ENCODE peak calls at places on chromosomes 3 and 15, in eight cellular contexts. One of them, this sample, is unnamed.

GRCh38 chr3:73255609-73256029 is 194.2 kb downstream of the EBLN2 start:
- DNase-seq in stomach: peak; percentile 53
- DNase-seq in sigmoid colon: no peak
- DNase-seq in KG1: no peak
- DNase-seq in NCI-H69: peak; percentile 82
- DNase-seq in T-helper 1 cell: no peak
- DNase-seq in thoracic aorta: no peak
- DNase-seq in cortex of kidney: no peak
- DNase-seq in this sample: peak; percentile 34

GRCh38 chr3:114365909-114366308 is 72.1 kb downstream of the TIGIT start:
- DNase-seq in stomach: no peak
- DNase-seq in sigmoid colon: no peak
- DNase-seq in T-helper 1 cell: no peak
- DNase-seq in KG1: no peak
- DNase-seq in cortex of kidney: no peak
- DNase-seq in NCI-H69: peak; percentile 51
- DNase-seq in thoracic aorta: no peak
- DNase-seq in this sample: no peak

GRCh38 chr3:50816896-50817295 is 142.2 kb downstream of the DOCK3 start:
- DNase-seq in KG1: no peak
- DNase-seq in sigmoid colon: no peak
- DNase-seq in stomach: no peak
- DNase-seq in T-helper 1 cell: no peak
- DNase-seq in NCI-H69: no peak
- DNase-seq in cortex of kidney: no peak
- DNase-seq in thoracic aorta: no peak
- DNase-seq in this sample: no peak

GRCh38 chr3:111246967-111247760 is 175.5 kb downstream of the NECTIN3 start:
- DNase-seq in thoracic aorta: no peak
- DNase-seq in T-helper 1 cell: no peak
- DNase-seq in stomach: no peak
- DNase-seq in cortex of kidney: no peak
- DNase-seq in sigmoid colon: no peak
- DNase-seq in KG1: no peak
- DNase-seq in NCI-H69: peak; percentile 77
- DNase-seq in this sample: no peak

GRCh38 chr3:187456268-187456667 is 88.1 kb downstream of the RTP4 start:
- DNase-seq in KG1: no peak
- DNase-seq in thoracic aorta: peak; percentile 38
- DNase-seq in stomach: peak; percentile 31
- DNase-seq in cortex of kidney: no peak
- DNase-seq in T-helper 1 cell: no peak
- DNase-seq in NCI-H69: no peak
- DNase-seq in sigmoid colon: peak; percentile 70
- DNase-seq in this sample: peak; percentile 39

GRCh38 chr3:172079326-172079976 is 40.1 kb downstream of the FNDC3B start:
- DNase-seq in sigmoid colon: no peak
- DNase-seq in cortex of kidney: no peak
- DNase-seq in NCI-H69: no peak
- DNase-seq in KG1: no peak
- DNase-seq in thoracic aorta: no peak
- DNase-seq in T-helper 1 cell: no peak
- DNase-seq in stomach: no peak
- DNase-seq in this sample: no peak

GRCh38 chr3:114471478-114471877 is 177.7 kb downstream of the TIGIT start:
- DNase-seq in thoracic aorta: no peak
- DNase-seq in stomach: no peak
- DNase-seq in T-helper 1 cell: no peak
- DNase-seq in NCI-H69: no peak
- DNase-seq in KG1: no peak
- DNase-seq in cortex of kidney: no peak
- DNase-seq in sigmoid colon: no peak
- DNase-seq in this sample: no peak

GRCh38 chr3:45552031-45552772 is 42.3 kb upstream of the LIMD1 start:
- DNase-seq in T-helper 1 cell: no peak
- DNase-seq in cortex of kidney: no peak
- DNase-seq in thoracic aorta: no peak
- DNase-seq in KG1: no peak
- DNase-seq in NCI-H69: no peak
- DNase-seq in stomach: no peak
- DNase-seq in sigmoid colon: peak; percentile 62
- DNase-seq in this sample: peak; percentile 11

GRCh38 chr3:174197416-174197815 is 661.7 kb upstream of the NAALADL2 start:
- DNase-seq in thoracic aorta: no peak
- DNase-seq in KG1: no peak
- DNase-seq in sigmoid colon: no peak
- DNase-seq in cortex of kidney: no peak
- DNase-seq in stomach: no peak
- DNase-seq in NCI-H69: no peak
- DNase-seq in T-helper 1 cell: no peak
- DNase-seq in this sample: no peak

GRCh38 chr3:51559266-51559907 is 20.9 kb downstream of the RAD54L2 start:
- DNase-seq in cortex of kidney: no peak
- DNase-seq in KG1: no peak
- DNase-seq in NCI-H69: peak; percentile 63
- DNase-seq in thoracic aorta: no peak
- DNase-seq in sigmoid colon: peak; percentile 77
- DNase-seq in stomach: no peak
- DNase-seq in T-helper 1 cell: no peak
- DNase-seq in this sample: no peak

GRCh38 chr3:24222165-24222805 is 272.4 kb downstream of the THRB start:
- DNase-seq in KG1: no peak
- DNase-seq in thoracic aorta: no peak
- DNase-seq in sigmoid colon: no peak
- DNase-seq in NCI-H69: no peak
- DNase-seq in stomach: no peak
- DNase-seq in T-helper 1 cell: no peak
- DNase-seq in cortex of kidney: no peak
- DNase-seq in this sample: no peak

GRCh38 chr3:144930431-144930830 is 958.8 kb downstream of the DIPK2A start:
- DNase-seq in T-helper 1 cell: no peak
- DNase-seq in KG1: no peak
- DNase-seq in sigmoid colon: no peak
- DNase-seq in thoracic aorta: no peak
- DNase-seq in cortex of kidney: no peak
- DNase-seq in NCI-H69: no peak
- DNase-seq in stomach: no peak
- DNase-seq in this sample: no peak

GRCh38 chr3:52423214-52423613 is 21.7 kb downstream of the SEMA3G start:
- DNase-seq in T-helper 1 cell: no peak
- DNase-seq in NCI-H69: no peak
- DNase-seq in sigmoid colon: peak; percentile 41
- DNase-seq in KG1: no peak
- DNase-seq in cortex of kidney: no peak
- DNase-seq in thoracic aorta: no peak
- DNase-seq in stomach: no peak
- DNase-seq in this sample: no peak

GRCh38 chr15:59439571-59439970 is 1.6 kb downstream of the FAM81A start:
- DNase-seq in T-helper 1 cell: no peak
- DNase-seq in sigmoid colon: no peak
- DNase-seq in KG1: no peak
- DNase-seq in stomach: no peak
- DNase-seq in cortex of kidney: no peak
- DNase-seq in thoracic aorta: no peak
- DNase-seq in NCI-H69: peak; percentile 35
- DNase-seq in this sample: no peak

GRCh38 chr3:178950676-178951075 is 120.9 kb downstream of the ZMAT3 start:
- DNase-seq in NCI-H69: no peak
- DNase-seq in stomach: no peak
- DNase-seq in KG1: no peak
- DNase-seq in sigmoid colon: no peak
- DNase-seq in thoracic aorta: no peak
- DNase-seq in cortex of kidney: no peak
- DNase-seq in T-helper 1 cell: no peak
- DNase-seq in this sample: no peak

GRCh38 chr15:33154366-33155166 is 39.9 kb downstream of the FMN1 start:
- DNase-seq in stomach: no peak
- DNase-seq in thoracic aorta: no peak
- DNase-seq in KG1: no peak
- DNase-seq in T-helper 1 cell: no peak
- DNase-seq in NCI-H69: no peak
- DNase-seq in cortex of kidney: no peak
- DNase-seq in sigmoid colon: peak; percentile 76
- DNase-seq in this sample: peak; percentile 52

GRCh38 chr3:48636149-48636548 is 888 bp upstream of the SLC26A6 start:
- DNase-seq in sigmoid colon: no peak
- DNase-seq in cortex of kidney: no peak
- DNase-seq in NCI-H69: no peak
- DNase-seq in KG1: no peak
- DNase-seq in stomach: no peak
- DNase-seq in T-helper 1 cell: no peak
- DNase-seq in thoracic aorta: no peak
- DNase-seq in this sample: no peak

GRCh38 chr15:64398575-64398974 is 10.9 kb downstream of the TRIP4 start:
- DNase-seq in thoracic aorta: no peak
- DNase-seq in KG1: no peak
- DNase-seq in sigmoid colon: no peak
- DNase-seq in NCI-H69: no peak
- DNase-seq in stomach: no peak
- DNase-seq in T-helper 1 cell: no peak
- DNase-seq in cortex of kidney: no peak
- DNase-seq in this sample: no peak

GRCh38 chr3:59425371-59425770 is 375.5 kb upstream of the CFAP20DC start:
- DNase-seq in NCI-H69: no peak
- DNase-seq in cortex of kidney: no peak
- DNase-seq in stomach: no peak
- DNase-seq in sigmoid colon: no peak
- DNase-seq in KG1: no peak
- DNase-seq in thoracic aorta: no peak
- DNase-seq in T-helper 1 cell: no peak
- DNase-seq in this sample: no peak

GRCh38 chr3:116102037-116102436 is 343.2 kb downstream of the LSAMP start:
- DNase-seq in cortex of kidney: no peak
- DNase-seq in thoracic aorta: no peak
- DNase-seq in NCI-H69: peak; percentile 2
- DNase-seq in KG1: no peak
- DNase-seq in T-helper 1 cell: no peak
- DNase-seq in sigmoid colon: no peak
- DNase-seq in stomach: no peak
- DNase-seq in this sample: no peak

GRCh38 chr3:4997946-4998345 is 18.7 kb downstream of the BHLHE40 start:
- DNase-seq in cortex of kidney: no peak
- DNase-seq in KG1: no peak
- DNase-seq in NCI-H69: no peak
- DNase-seq in T-helper 1 cell: no peak
- DNase-seq in stomach: no peak
- DNase-seq in thoracic aorta: no peak
- DNase-seq in sigmoid colon: peak; percentile 18
- DNase-seq in this sample: no peak

GRCh38 chr15:29685156-29686078 is 136.9 kb downstream of the TJP1 start:
- DNase-seq in sigmoid colon: no peak
- DNase-seq in stomach: no peak
- DNase-seq in thoracic aorta: no peak
- DNase-seq in NCI-H69: peak; percentile 38
- DNase-seq in T-helper 1 cell: no peak
- DNase-seq in cortex of kidney: no peak
- DNase-seq in KG1: no peak
- DNase-seq in this sample: no peak

GRCh38 chr3:107753988-107754387 is 231.2 kb downstream of the BBX start:
- DNase-seq in thoracic aorta: no peak
- DNase-seq in cortex of kidney: no peak
- DNase-seq in sigmoid colon: no peak
- DNase-seq in NCI-H69: peak; percentile 19
- DNase-seq in KG1: no peak
- DNase-seq in stomach: no peak
- DNase-seq in T-helper 1 cell: no peak
- DNase-seq in this sample: no peak

GRCh38 chr15:73322665-73323373 is 45.9 kb downstream of the HCN4 start:
- DNase-seq in sigmoid colon: peak; percentile 54
- DNase-seq in KG1: no peak
- DNase-seq in stomach: no peak
- DNase-seq in NCI-H69: no peak
- DNase-seq in T-helper 1 cell: no peak
- DNase-seq in thoracic aorta: no peak
- DNase-seq in cortex of kidney: no peak
- DNase-seq in this sample: peak; percentile 60

GRCh38 chr15:93438310-93438709 is 349.3 kb upstream of the RGMA start:
- DNase-seq in T-helper 1 cell: no peak
- DNase-seq in KG1: no peak
- DNase-seq in cortex of kidney: no peak
- DNase-seq in NCI-H69: no peak
- DNase-seq in thoracic aorta: no peak
- DNase-seq in sigmoid colon: no peak
- DNase-seq in stomach: no peak
- DNase-seq in this sample: no peak

GRCh38 chr3:46708401-46709146 is 7.4 kb downstream of the TMIE start:
- DNase-seq in stomach: no peak
- DNase-seq in T-helper 1 cell: no peak
- DNase-seq in NCI-H69: no peak
- DNase-seq in cortex of kidney: no peak
- DNase-seq in sigmoid colon: peak; percentile 55
- DNase-seq in KG1: no peak
- DNase-seq in thoracic aorta: no peak
- DNase-seq in this sample: no peak

GRCh38 chr3:113261996-113262665 is 50.8 kb downstream of the BOC start:
- DNase-seq in KG1: no peak
- DNase-seq in T-helper 1 cell: no peak
- DNase-seq in stomach: no peak
- DNase-seq in thoracic aorta: no peak
- DNase-seq in NCI-H69: peak; percentile 57
- DNase-seq in cortex of kidney: no peak
- DNase-seq in sigmoid colon: no peak
- DNase-seq in this sample: no peak

GRCh38 chr3:115658337-115659181 is 35.2 kb downstream of the GAP43 start:
- DNase-seq in cortex of kidney: no peak
- DNase-seq in stomach: peak; percentile 56
- DNase-seq in NCI-H69: peak; percentile 85
- DNase-seq in KG1: no peak
- DNase-seq in sigmoid colon: peak; percentile 90
- DNase-seq in thoracic aorta: peak; percentile 28
- DNase-seq in T-helper 1 cell: peak; percentile 52
- DNase-seq in this sample: peak; percentile 80

GRCh38 chr3:31066999-31067398 is 172.5 kb upstream of the GADL1 start:
- DNase-seq in stomach: no peak
- DNase-seq in cortex of kidney: no peak
- DNase-seq in NCI-H69: peak; percentile 4
- DNase-seq in T-helper 1 cell: no peak
- DNase-seq in KG1: no peak
- DNase-seq in thoracic aorta: no peak
- DNase-seq in sigmoid colon: no peak
- DNase-seq in this sample: no peak

GRCh38 chr3:111768571-111769100 is 90.4 kb upstream of the PHLDB2 start:
- DNase-seq in T-helper 1 cell: no peak
- DNase-seq in cortex of kidney: no peak
- DNase-seq in stomach: peak; percentile 34
- DNase-seq in sigmoid colon: no peak
- DNase-seq in thoracic aorta: no peak
- DNase-seq in KG1: no peak
- DNase-seq in NCI-H69: no peak
- DNase-seq in this sample: no peak

GRCh38 chr3:47005212-47006144 is 26.0 kb downstream of the NBEAL2 start:
- DNase-seq in thoracic aorta: no peak
- DNase-seq in NCI-H69: no peak
- DNase-seq in T-helper 1 cell: no peak
- DNase-seq in stomach: no peak
- DNase-seq in KG1: no peak
- DNase-seq in sigmoid colon: peak; percentile 65
- DNase-seq in cortex of kidney: no peak
- DNase-seq in this sample: peak; percentile 59

GRCh38 chr3:102163039-102163817 is 271.6 kb upstream of the ZPLD1 start:
- DNase-seq in stomach: peak; percentile 38
- DNase-seq in NCI-H69: peak; percentile 20
- DNase-seq in thoracic aorta: no peak
- DNase-seq in cortex of kidney: no peak
- DNase-seq in sigmoid colon: no peak
- DNase-seq in KG1: no peak
- DNase-seq in T-helper 1 cell: no peak
- DNase-seq in this sample: no peak

GRCh38 chr3:123751478-123751877 is 132.7 kb downstream of the MYLK start:
- DNase-seq in sigmoid colon: no peak
- DNase-seq in T-helper 1 cell: no peak
- DNase-seq in stomach: no peak
- DNase-seq in cortex of kidney: no peak
- DNase-seq in NCI-H69: no peak
- DNase-seq in KG1: no peak
- DNase-seq in thoracic aorta: no peak
- DNase-seq in this sample: no peak

This sample was measured in pancreas.